ENCODE peak calls at places on chromosomes 5 and 9, in four cellular contexts. N is ovary, D is HCT116, V is sigmoid colon. Z is an unnamed sample.
A peak's percentile ranks its signal among the peaks of the same experiment; 100 is the strongest.

GRCh38 chr9:33436445-33436844 is 10.9 kb downstream of the AQP3 start:
- DNase-seq in N (no peak), D (no peak), V (no peak), Z (no peak)

GRCh38 chr5:62431735-62432617 is 19.4 kb downstream of the IPO11 start:
- DNase-seq in N (no peak), D (no peak), V (no peak), Z (no peak)

GRCh38 chr5:144024601-144025000 is 145.9 kb downstream of the YIPF5 start:
- DNase-seq in N (no peak), D (no peak), V (no peak), Z (no peak)

GRCh38 chr9:135215571-135216161 is 128.2 kb downstream of the OLFM1 start:
- DNase-seq in N (peak; percentile 60), D (no peak), V (peak; percentile 57), Z (no peak)

GRCh38 chr9:72462340-72462739 is 59.1 kb upstream of the TMC1 start:
- DNase-seq in N (no peak), D (no peak), V (no peak), Z (no peak)

GRCh38 chr5:36162810-36163486 is 11.0 kb downstream of the SKP2 start:
- DNase-seq in N (no peak), D (no peak), V (no peak), Z (no peak)

GRCh38 chr5:173677125-173677672 is 60.7 kb upstream of the BOD1 start:
- DNase-seq in N (no peak), D (no peak), V (no peak), Z (no peak)

GRCh38 chr9:80146466-80146865 is 574.7 kb downstream of the TLE4 start:
- DNase-seq in N (no peak), D (no peak), V (no peak), Z (no peak)

GRCh38 chr5:58322453-58322852 is 137.4 kb downstream of the PLK2 start:
- DNase-seq in N (no peak), D (no peak), V (no peak), Z (no peak)

GRCh38 chr9:77960356-77961153 is 71.1 kb downstream of the GNAQ start:
- DNase-seq in N (no peak), D (no peak), V (no peak), Z (no peak)

GRCh38 chr5:122300374-122300773 is 11.7 kb upstream of the SNCAIP start:
- DNase-seq in N (no peak), D (no peak), V (no peak), Z (no peak)

GRCh38 chr5:26761040-26761439 is 277.3 kb downstream of the CDH9 start:
- DNase-seq in N (no peak), D (no peak), V (no peak), Z (no peak)

GRCh38 chr9:97759611-97760288 is 62.6 kb upstream of the XPA start:
- DNase-seq in N (no peak), D (no peak), V (no peak), Z (no peak)

GRCh38 chr9:71854811-71855210 is 56.2 kb downstream of the ABHD17B start:
- DNase-seq in N (no peak), D (no peak), V (no peak), Z (no peak)

DNA sequence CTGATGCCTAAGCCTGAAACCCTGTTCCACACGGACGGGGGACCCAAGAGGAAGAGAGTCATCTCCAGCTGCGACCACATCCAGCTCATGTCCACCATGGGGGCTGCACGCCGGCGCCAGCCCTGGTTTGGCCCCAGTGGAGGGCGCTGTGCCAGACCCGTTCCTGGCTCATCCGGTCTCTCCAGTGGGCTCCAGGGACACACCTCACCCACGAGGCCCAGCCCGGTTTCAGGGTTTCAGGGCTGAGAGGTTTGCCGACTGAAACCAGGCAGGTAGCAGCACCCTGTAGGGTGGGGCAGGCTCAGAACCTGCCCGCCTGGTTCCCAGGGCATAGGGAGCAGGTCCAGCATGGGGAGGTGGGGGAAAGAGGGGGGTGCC is 71.4 kb upstream of the STXBP1 start:
- DNase-seq in N (no peak), D (no peak), V (no peak), Z (no peak)
- H3K4me1 ChIP-seq in N (peaks cover 28% of the 10 kb centered on the region), D (peaks cover 6% of the 10 kb centered on the region), V (peaks cover 99% of the 10 kb centered on the region), Z (peaks cover 100% of the 10 kb centered on the region)

GRCh38 chr5:134141346-134142050 is 27.0 kb downstream of the TCF7 start:
- DNase-seq in N (no peak), D (no peak), V (peak; percentile 42), Z (no peak)
- TF ChIP-seq CTCF in N (no peak), D (no peak), V (no peak), Z (no peak)

DNA sequence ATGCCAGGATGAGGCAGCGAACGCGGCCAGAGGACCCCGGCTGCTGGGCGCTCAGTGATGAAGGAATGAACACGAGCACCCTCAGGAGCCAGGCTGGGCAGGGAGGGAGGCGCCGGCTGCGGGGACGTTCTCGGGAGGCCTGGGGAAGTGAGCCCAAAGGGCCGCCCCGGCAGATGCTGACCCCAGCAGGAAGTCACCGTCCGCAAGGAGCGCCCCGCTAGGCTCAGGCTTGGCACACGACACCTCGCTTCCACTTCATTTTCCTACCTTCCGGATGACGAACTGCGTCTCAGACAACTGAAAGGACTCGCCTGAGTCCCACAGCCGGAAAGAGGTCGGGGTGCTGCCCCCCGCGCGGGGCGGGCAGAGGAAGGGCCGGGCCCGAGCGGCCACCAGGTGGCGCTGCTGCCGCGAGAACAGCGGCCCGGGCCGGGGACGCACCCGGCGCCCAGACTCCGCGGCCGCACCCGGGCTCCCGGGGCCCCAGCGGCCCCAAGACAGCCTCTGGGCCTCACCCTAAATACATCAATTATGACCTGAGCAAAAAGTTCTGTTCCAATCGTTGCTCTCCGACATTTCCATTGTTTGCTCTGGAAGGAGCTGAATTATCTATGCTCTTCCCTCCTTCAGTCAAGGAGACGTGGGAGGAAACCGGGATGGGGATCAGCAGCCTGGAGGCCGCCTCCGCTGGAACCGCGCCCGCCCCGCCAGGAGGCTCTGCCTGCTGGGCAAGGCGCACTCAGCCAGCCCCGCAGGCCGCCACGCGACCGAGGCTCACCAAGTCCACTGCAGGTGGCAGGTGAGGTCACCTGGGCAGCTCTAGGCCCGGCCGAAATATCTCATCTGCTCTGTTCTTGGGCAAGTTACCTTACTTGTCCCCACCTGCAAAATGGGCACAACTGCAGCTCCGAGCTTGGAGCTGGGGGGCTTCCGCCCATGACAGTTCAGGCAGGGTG is 107.0 kb downstream of the ZNF354C start:
- DNase-seq in N (peak; percentile 83), D (no peak), V (peak; percentile 70), Z (no peak)
- TF ChIP-seq POLR2A in N (no peak), D (no peak), V (no peak), Z (no peak)

GRCh38 chr9:127201071-127201541 is 63.5 kb upstream of the GARNL3 start:
- DNase-seq in N (no peak), D (no peak), V (no peak), Z (no peak)
- H3K4me1 ChIP-seq in N (peaks cover 21% of the 10 kb centered on the region), D (peaks cover 17% of the 10 kb centered on the region), V (peaks cover 47% of the 10 kb centered on the region), Z (peaks cover 63% of the 10 kb centered on the region)

GRCh38 chr9:2241875-2242741 is 227.0 kb downstream of the SMARCA2 start:
- DNase-seq in N (peak; percentile 92), D (peak; percentile 83), V (peak; percentile 90), Z (no peak)
- TF ChIP-seq CTCF in N (peak; percentile 35), D (no peak), V (no peak), Z (peak; percentile 2)

Z was measured in esophagus muscularis mucosa.